ENCODE peak calls at places on chromosomes 11 and 22, in nine cellular contexts. J is effector memory CD8-positive, alpha-beta T cell; U is type B pancreatic cell; G is posterior cingulate gyrus; H is Caki2; V is myocyte; M is CD4-positive, CD25-positive, alpha-beta regulatory T cell; E is AML-193; T is HTR-8/SVneo. W is an unnamed sample.

GRCh38 chr11:117837791-117838190 is 13.2 kb upstream of the FXYD2 start:
- DNase-seq in H (no peak), T (no peak), V (no peak), M (no peak), J (no peak), U (no peak), E (no peak), G (peak; percentile 1), W (no peak)

GRCh38 chr11:72241290-72241781 is 2.6 kb downstream of the PHOX2A start:
- DNase-seq in T (no peak), G (no peak), E (no peak), H (no peak), V (no peak), M (no peak), U (no peak), J (no peak), W (no peak)

GRCh38 chr22:38187413-38188212 is 6.0 kb upstream of the PLA2G6 start:
- DNase-seq in V (peak; percentile 85), T (no peak), U (no peak), M (no peak), E (no peak), J (no peak), G (no peak), H (no peak), W (peak; percentile 88)

GRCh38 chr11:783581-784015 is 6.3 kb downstream of the CEND1 start:
- DNase-seq in E (no peak), V (peak; percentile 32), H (no peak), M (no peak), J (no peak), T (peak; percentile 72), G (peak; percentile 86), U (no peak), W (peak; percentile 69)

GRCh38 chr11:116515666-116516184 is 257.1 kb downstream of the BUD13 start:
- DNase-seq in G (no peak), H (no peak), M (no peak), U (peak; percentile 50), T (no peak), E (no peak), J (no peak), V (no peak), W (no peak)

GRCh38 chr22:50309601-50309991 is 2.1 kb upstream of the PLXNB2 start:
- DNase-seq in V (no peak), E (no peak), G (no peak), U (no peak), T (no peak), M (no peak), J (no peak), H (no peak), W (no peak)

GRCh38 chr22:47122441-47123000 is 360.1 kb downstream of the TBC1D22A start:
- DNase-seq in M (no peak), J (no peak), G (no peak), E (no peak), V (no peak), T (no peak), U (no peak), H (no peak), W (no peak)

GRCh38 chr22:44453441-44454112 is 44.5 kb downstream of the RTL6 start:
- DNase-seq in T (no peak), V (no peak), M (no peak), G (no peak), H (no peak), J (no peak), U (peak; percentile 54), E (no peak), W (no peak)

GRCh38 chr11:75839851-75840250 is 24.8 kb downstream of the UVRAG start:
- DNase-seq in E (no peak), H (no peak), V (no peak), J (no peak), G (no peak), M (no peak), U (no peak), T (no peak), W (no peak)

GRCh38 chr11:18522388-18522787 is 4.4 kb downstream of the TSG101 start:
- DNase-seq in V (no peak), U (no peak), M (no peak), G (no peak), J (no peak), T (no peak), E (no peak), H (no peak), W (no peak)

GRCh38 chr11:9820260-9820659 is 156.4 kb downstream of the SWAP70 start:
- DNase-seq in J (no peak), V (no peak), G (no peak), U (no peak), E (no peak), H (no peak), M (no peak), T (no peak), W (no peak)

GRCh38 chr11:3195251-3196160 is 23.1 kb downstream of the MRGPRG start:
- DNase-seq in U (no peak), V (peak; percentile 43), G (no peak), M (no peak), H (no peak), E (peak; percentile 1), J (no peak), T (no peak), W (no peak)

GRCh38 chr11:15707971-15708370 is 593.2 kb downstream of the INSC start:
- DNase-seq in M (no peak), J (no peak), U (no peak), V (no peak), G (no peak), H (peak; percentile 75), E (no peak), T (no peak), W (peak; percentile 96)

GRCh38 chr11:26134481-26135355 is 197.2 kb upstream of the ANO3 start:
- DNase-seq in M (no peak), V (peak; percentile 6), J (no peak), T (peak; percentile 10), H (no peak), G (no peak), U (no peak), E (no peak), W (peak; percentile 73)

GRCh38 chr22:30421695-30422480 is 3.7 kb upstream of the MTFP1 start:
- DNase-seq in G (no peak), H (peak; percentile 37), M (no peak), E (no peak), T (no peak), J (no peak), V (no peak), U (no peak), W (no peak)

GRCh38 chr11:134027671-134028070 is 41.2 kb upstream of the JAM3 start:
- DNase-seq in H (no peak), G (no peak), J (no peak), U (no peak), E (no peak), V (no peak), M (peak; percentile 35), T (no peak), W (no peak)

GRCh38 chr11:17649261-17649660 is 70.1 kb upstream of the MYOD1 start:
- DNase-seq in V (no peak), G (no peak), H (no peak), M (no peak), E (no peak), U (no peak), T (no peak), J (no peak), W (no peak)

GRCh38 chr11:27694992-27695391 is 5.3 kb downstream of the BDNF start:
- DNase-seq in J (no peak), T (no peak), H (no peak), V (peak; percentile 34), G (no peak), M (no peak), E (peak; percentile 25), U (no peak), W (peak; percentile 13)